ENCODE peak calls at places on chromosome 10, in six cellular contexts. N, L, P, Y, C and S are unnamed samples.

GRCh38 chr10:35574924-35575352 is 30.2 kb upstream of the GJD4 start:
- DNase-seq in N (peak; percentile 15), L (no peak), P (peak; percentile 78), Y (no peak), C (no peak), S (no peak)

GRCh38 chr10:72344932-72345331 is 9.8 kb downstream of the DNAJB12 start:
- DNase-seq in N (no peak), L (no peak), P (no peak), Y (no peak), C (no peak), S (no peak)

GRCh38 chr10:101311440-101312067 is 42.4 kb upstream of the BTRC start:
- DNase-seq in N (no peak), L (no peak), P (no peak), Y (no peak), C (no peak), S (no peak)

GRCh38 chr10:18214692-18215563 is 74.7 kb downstream of the CACNB2 start:
- DNase-seq in N (no peak), L (no peak), P (peak; percentile 30), Y (peak; percentile 38), C (no peak), S (no peak)

GRCh38 chr10:21031232-21031790 is 134.2 kb upstream of the NEBL start:
- DNase-seq in N (no peak), L (no peak), P (no peak), Y (no peak), C (no peak), S (no peak)

GRCh38 chr10:22321831-22322662 is 1.1 kb downstream of the BMI1 start:
- DNase-seq in N (no peak), L (no peak), P (peak; percentile 64), Y (no peak), C (no peak), S (peak; percentile 21)

GRCh38 chr10:129761573-129761972 is 202.5 kb downstream of the EBF3 start:
- DNase-seq in N (no peak), L (no peak), P (no peak), Y (no peak), C (no peak), S (no peak)

GRCh38 chr10:8086315-8086714 is 31.8 kb downstream of the GATA3 start:
- DNase-seq in N (no peak), L (no peak), P (no peak), Y (no peak), C (no peak), S (no peak)

GRCh38 chr10:124598196-124598595 is 136.6 kb downstream of the LHPP start:
- DNase-seq in N (no peak), L (no peak), P (no peak), Y (no peak), C (no peak), S (no peak)

GRCh38 chr10:93333278-93333978 is 148.7 kb downstream of the MYOF start:
- DNase-seq in N (peak; percentile 51), L (no peak), P (no peak), Y (no peak), C (no peak), S (no peak)

GRCh38 chr10:130138479-130138866 is 2.3 kb downstream of the GLRX3 start:
- DNase-seq in N (no peak), L (peak; percentile 27), P (peak; percentile 76), Y (no peak), C (no peak), S (no peak)

GRCh38 chr10:12907651-12908050 is 93.9 kb downstream of the CCDC3 start:
- DNase-seq in N (no peak), L (no peak), P (no peak), Y (no peak), C (no peak), S (no peak)

GRCh38 chr10:84429926-84430520 is 101.6 kb downstream of the CCSER2 start:
- DNase-seq in N (peak; percentile 60), L (peak; percentile 73), P (peak; percentile 27), Y (peak; percentile 91), C (no peak), S (peak; percentile 27)

GRCh38 chr10:71740069-71740468 is 20.5 kb upstream of the C10orf105 start:
- DNase-seq in N (no peak), L (no peak), P (no peak), Y (no peak), C (no peak), S (no peak)

GRCh38 chr10:42790835-42791234 is 8.2 kb downstream of the BMS1 start:
- DNase-seq in N (no peak), L (no peak), P (no peak), Y (no peak), C (no peak), S (no peak)

GRCh38 chr10:91511549-91512330 is 101.6 kb downstream of the HECTD2 start:
- DNase-seq in N (no peak), L (no peak), P (no peak), Y (no peak), C (no peak), S (no peak)

GRCh38 chr10:15426115-15426514 is 55.0 kb upstream of the FAM171A1 start:
- DNase-seq in N (no peak), L (no peak), P (no peak), Y (no peak), C (no peak), S (no peak)

GRCh38 chr10:107611101-107611500 is 446.6 kb upstream of the SORCS1 start:
- DNase-seq in N (no peak), L (no peak), P (no peak), Y (no peak), C (no peak), S (no peak)

GRCh38 chr10:62779487-62780248 is 24.9 kb upstream of the ADO start:
- DNase-seq in N (no peak), L (peak; percentile 95), P (peak; percentile 60), Y (peak; percentile 94), C (no peak), S (no peak)

GRCh38 chr10:111836586-111836985 is 347.0 kb downstream of the GPAM start:
- DNase-seq in N (no peak), L (no peak), P (no peak), Y (no peak), C (no peak), S (no peak)

GRCh38 chr10:24256619-24257018 is 47.7 kb downstream of the KIAA1217 start:
- DNase-seq in N (no peak), L (no peak), P (no peak), Y (no peak), C (no peak), S (no peak)

GRCh38 chr10:114518401-114519305 is 114.4 kb upstream of the AFAP1L2 start:
- DNase-seq in N (no peak), L (no peak), P (no peak), Y (no peak), C (no peak), S (no peak)